ENCODE peak calls at places on chromosome 6, in nine cellular contexts. One of them, this sample, is unnamed.

GRCh38 chr6:115977220-115977619 is 83.5 kb downstream of the FRK start:
- DNase-seq in SK-MEL-5: no peak
- DNase-seq in OCI-LY7: no peak
- DNase-seq in lung microvascular endothelial cell: no peak
- DNase-seq in stimulated activated CD4-positive, alpha-beta T cell treated with anti-CD3 and anti-CD28 coated beads, Interleukin-1b, Interleukin-23, amount 100 ng/mL, for 1 hour: no peak
- DNase-seq in ELR: no peak
- DNase-seq in right cardiac atrium: no peak
- DNase-seq in Peyer's patch: peak
- DNase-seq in body of pancreas: no peak
- DNase-seq in this sample: no peak

GRCh38 chr6:77445214-77445613 is 18.1 kb downstream of the HTR1B start:
- DNase-seq in lung microvascular endothelial cell: no peak
- DNase-seq in right cardiac atrium: no peak
- DNase-seq in Peyer's patch: no peak
- DNase-seq in OCI-LY7: no peak
- DNase-seq in body of pancreas: no peak
- DNase-seq in ELR: no peak
- DNase-seq in SK-MEL-5: no peak
- DNase-seq in stimulated activated CD4-positive, alpha-beta T cell treated with anti-CD3 and anti-CD28 coated beads, Interleukin-1b, Interleukin-23, amount 100 ng/mL, for 1 hour: no peak
- DNase-seq in this sample: no peak

GRCh38 chr6:38482466-38482865 is 157.3 kb downstream of the BTBD9 start:
- DNase-seq in SK-MEL-5: no peak
- DNase-seq in ELR: no peak
- DNase-seq in right cardiac atrium: no peak
- DNase-seq in Peyer's patch: no peak
- DNase-seq in OCI-LY7: no peak
- DNase-seq in stimulated activated CD4-positive, alpha-beta T cell treated with anti-CD3 and anti-CD28 coated beads, Interleukin-1b, Interleukin-23, amount 100 ng/mL, for 1 hour: no peak
- DNase-seq in body of pancreas: no peak
- DNase-seq in lung microvascular endothelial cell: no peak
- DNase-seq in this sample: no peak

GRCh38 chr6:168713839-168714238 is 272.9 kb downstream of the SMOC2 start:
- DNase-seq in stimulated activated CD4-positive, alpha-beta T cell treated with anti-CD3 and anti-CD28 coated beads, Interleukin-1b, Interleukin-23, amount 100 ng/mL, for 1 hour: no peak
- DNase-seq in SK-MEL-5: peak
- DNase-seq in right cardiac atrium: no peak
- DNase-seq in ELR: peak
- DNase-seq in Peyer's patch: peak
- DNase-seq in body of pancreas: peak
- DNase-seq in lung microvascular endothelial cell: no peak
- DNase-seq in OCI-LY7: no peak
- DNase-seq in this sample: no peak

GRCh38 chr6:127484207-127484858 is 25.1 kb upstream of the KIAA0408 start:
- DNase-seq in body of pancreas: no peak
- DNase-seq in Peyer's patch: no peak
- DNase-seq in lung microvascular endothelial cell: peak
- DNase-seq in SK-MEL-5: peak
- DNase-seq in ELR: peak
- DNase-seq in right cardiac atrium: no peak
- DNase-seq in OCI-LY7: peak
- DNase-seq in stimulated activated CD4-positive, alpha-beta T cell treated with anti-CD3 and anti-CD28 coated beads, Interleukin-1b, Interleukin-23, amount 100 ng/mL, for 1 hour: no peak
- DNase-seq in this sample: peak

GRCh38 chr6:36777806-36778205 is 61.4 kb downstream of the CPNE5 start:
- DNase-seq in body of pancreas: no peak
- DNase-seq in OCI-LY7: no peak
- DNase-seq in ELR: no peak
- DNase-seq in SK-MEL-5: no peak
- DNase-seq in right cardiac atrium: no peak
- DNase-seq in lung microvascular endothelial cell: no peak
- DNase-seq in stimulated activated CD4-positive, alpha-beta T cell treated with anti-CD3 and anti-CD28 coated beads, Interleukin-1b, Interleukin-23, amount 100 ng/mL, for 1 hour: no peak
- DNase-seq in Peyer's patch: no peak
- DNase-seq in this sample: peak

GRCh38 chr6:146968041-146968760 is 236.0 kb upstream of the STXBP5 start:
- DNase-seq in ELR: peak
- DNase-seq in body of pancreas: no peak
- DNase-seq in lung microvascular endothelial cell: peak
- DNase-seq in Peyer's patch: no peak
- DNase-seq in right cardiac atrium: no peak
- DNase-seq in SK-MEL-5: peak
- DNase-seq in stimulated activated CD4-positive, alpha-beta T cell treated with anti-CD3 and anti-CD28 coated beads, Interleukin-1b, Interleukin-23, amount 100 ng/mL, for 1 hour: no peak
- DNase-seq in OCI-LY7: no peak
- DNase-seq in this sample: no peak

GRCh38 chr6:106475280-106475679 is 114.8 kb downstream of the CRYBG1 start:
- DNase-seq in stimulated activated CD4-positive, alpha-beta T cell treated with anti-CD3 and anti-CD28 coated beads, Interleukin-1b, Interleukin-23, amount 100 ng/mL, for 1 hour: no peak
- DNase-seq in ELR: no peak
- DNase-seq in lung microvascular endothelial cell: no peak
- DNase-seq in Peyer's patch: no peak
- DNase-seq in SK-MEL-5: no peak
- DNase-seq in OCI-LY7: no peak
- DNase-seq in body of pancreas: no peak
- DNase-seq in right cardiac atrium: no peak
- DNase-seq in this sample: no peak

GRCh38 chr6:163906006-163906710 is 491.6 kb downstream of the QKI start:
- DNase-seq in stimulated activated CD4-positive, alpha-beta T cell treated with anti-CD3 and anti-CD28 coated beads, Interleukin-1b, Interleukin-23, amount 100 ng/mL, for 1 hour: no peak
- DNase-seq in SK-MEL-5: no peak
- DNase-seq in body of pancreas: no peak
- DNase-seq in ELR: no peak
- DNase-seq in Peyer's patch: no peak
- DNase-seq in OCI-LY7: no peak
- DNase-seq in lung microvascular endothelial cell: no peak
- DNase-seq in right cardiac atrium: no peak
- DNase-seq in this sample: no peak

GRCh38 chr6:144619983-144620382 is 334.8 kb downstream of the UTRN start:
- DNase-seq in SK-MEL-5: no peak
- DNase-seq in lung microvascular endothelial cell: no peak
- DNase-seq in stimulated activated CD4-positive, alpha-beta T cell treated with anti-CD3 and anti-CD28 coated beads, Interleukin-1b, Interleukin-23, amount 100 ng/mL, for 1 hour: no peak
- DNase-seq in right cardiac atrium: no peak
- DNase-seq in ELR: no peak
- DNase-seq in Peyer's patch: no peak
- DNase-seq in OCI-LY7: no peak
- DNase-seq in body of pancreas: no peak
- DNase-seq in this sample: no peak

GRCh38 chr6:72140795-72141194 is 254.4 kb downstream of the RIMS1 start:
- DNase-seq in lung microvascular endothelial cell: no peak
- DNase-seq in ELR: peak
- DNase-seq in right cardiac atrium: no peak
- DNase-seq in body of pancreas: no peak
- DNase-seq in OCI-LY7: no peak
- DNase-seq in Peyer's patch: no peak
- DNase-seq in SK-MEL-5: peak
- DNase-seq in stimulated activated CD4-positive, alpha-beta T cell treated with anti-CD3 and anti-CD28 coated beads, Interleukin-1b, Interleukin-23, amount 100 ng/mL, for 1 hour: no peak
- DNase-seq in this sample: no peak

GRCh38 chr6:41247288-41247865 is 19.2 kb downstream of the TREML4 start:
- DNase-seq in lung microvascular endothelial cell: no peak
- DNase-seq in ELR: no peak
- DNase-seq in Peyer's patch: no peak
- DNase-seq in right cardiac atrium: no peak
- DNase-seq in OCI-LY7: no peak
- DNase-seq in SK-MEL-5: no peak
- DNase-seq in stimulated activated CD4-positive, alpha-beta T cell treated with anti-CD3 and anti-CD28 coated beads, Interleukin-1b, Interleukin-23, amount 100 ng/mL, for 1 hour: no peak
- DNase-seq in body of pancreas: no peak
- DNase-seq in this sample: no peak

GRCh38 chr6:167825759-167826229 is 917 bp upstream of the AFDN start:
- DNase-seq in ELR: peak
- DNase-seq in SK-MEL-5: peak
- DNase-seq in body of pancreas: peak
- DNase-seq in lung microvascular endothelial cell: peak
- DNase-seq in stimulated activated CD4-positive, alpha-beta T cell treated with anti-CD3 and anti-CD28 coated beads, Interleukin-1b, Interleukin-23, amount 100 ng/mL, for 1 hour: no peak
- DNase-seq in right cardiac atrium: peak
- DNase-seq in Peyer's patch: peak
- DNase-seq in OCI-LY7: no peak
- DNase-seq in this sample: no peak

GRCh38 chr6:168641455-168641854 is 200.5 kb downstream of the SMOC2 start:
- DNase-seq in SK-MEL-5: no peak
- DNase-seq in lung microvascular endothelial cell: no peak
- DNase-seq in body of pancreas: no peak
- DNase-seq in ELR: no peak
- DNase-seq in OCI-LY7: no peak
- DNase-seq in Peyer's patch: no peak
- DNase-seq in right cardiac atrium: no peak
- DNase-seq in stimulated activated CD4-positive, alpha-beta T cell treated with anti-CD3 and anti-CD28 coated beads, Interleukin-1b, Interleukin-23, amount 100 ng/mL, for 1 hour: no peak
- DNase-seq in this sample: no peak

GRCh38 chr6:47337519-47337918 is 27.8 kb upstream of the TNFRSF21 start:
- DNase-seq in Peyer's patch: no peak
- DNase-seq in stimulated activated CD4-positive, alpha-beta T cell treated with anti-CD3 and anti-CD28 coated beads, Interleukin-1b, Interleukin-23, amount 100 ng/mL, for 1 hour: no peak
- DNase-seq in ELR: no peak
- DNase-seq in body of pancreas: no peak
- DNase-seq in right cardiac atrium: no peak
- DNase-seq in lung microvascular endothelial cell: no peak
- DNase-seq in OCI-LY7: no peak
- DNase-seq in SK-MEL-5: no peak
- DNase-seq in this sample: no peak

GRCh38 chr6:35300848-35301247 is 3.2 kb downstream of the DEF6 start:
- DNase-seq in lung microvascular endothelial cell: no peak
- DNase-seq in OCI-LY7: no peak
- DNase-seq in ELR: no peak
- DNase-seq in stimulated activated CD4-positive, alpha-beta T cell treated with anti-CD3 and anti-CD28 coated beads, Interleukin-1b, Interleukin-23, amount 100 ng/mL, for 1 hour: no peak
- DNase-seq in Peyer's patch: no peak
- DNase-seq in SK-MEL-5: no peak
- DNase-seq in body of pancreas: no peak
- DNase-seq in right cardiac atrium: no peak
- DNase-seq in this sample: no peak

GRCh38 chr6:155120034-155120433 is 124.9 kb downstream of the TIAM2 start:
- DNase-seq in lung microvascular endothelial cell: no peak
- DNase-seq in right cardiac atrium: no peak
- DNase-seq in Peyer's patch: no peak
- DNase-seq in OCI-LY7: no peak
- DNase-seq in body of pancreas: no peak
- DNase-seq in stimulated activated CD4-positive, alpha-beta T cell treated with anti-CD3 and anti-CD28 coated beads, Interleukin-1b, Interleukin-23, amount 100 ng/mL, for 1 hour: no peak
- DNase-seq in SK-MEL-5: no peak
- DNase-seq in ELR: peak
- DNase-seq in this sample: no peak

GRCh38 chr6:116572162-116572561 is 858 bp downstream of the RWDD1 start:
- DNase-seq in ELR: peak
- DNase-seq in right cardiac atrium: no peak
- DNase-seq in Peyer's patch: no peak
- DNase-seq in stimulated activated CD4-positive, alpha-beta T cell treated with anti-CD3 and anti-CD28 coated beads, Interleukin-1b, Interleukin-23, amount 100 ng/mL, for 1 hour: no peak
- DNase-seq in body of pancreas: peak
- DNase-seq in OCI-LY7: peak
- DNase-seq in SK-MEL-5: peak
- DNase-seq in lung microvascular endothelial cell: peak
- DNase-seq in this sample: peak

GRCh38 chr6:149859938-149860337 is 4.2 kb downstream of the LRP11 start:
- DNase-seq in stimulated activated CD4-positive, alpha-beta T cell treated with anti-CD3 and anti-CD28 coated beads, Interleukin-1b, Interleukin-23, amount 100 ng/mL, for 1 hour: no peak
- DNase-seq in ELR: no peak
- DNase-seq in right cardiac atrium: no peak
- DNase-seq in lung microvascular endothelial cell: no peak
- DNase-seq in body of pancreas: no peak
- DNase-seq in OCI-LY7: no peak
- DNase-seq in Peyer's patch: no peak
- DNase-seq in SK-MEL-5: no peak
- DNase-seq in this sample: no peak

GRCh38 chr6:109769213-109769612 is 78.1 kb downstream of the FIG4 start:
- DNase-seq in lung microvascular endothelial cell: no peak
- DNase-seq in SK-MEL-5: no peak
- DNase-seq in body of pancreas: no peak
- DNase-seq in right cardiac atrium: no peak
- DNase-seq in stimulated activated CD4-positive, alpha-beta T cell treated with anti-CD3 and anti-CD28 coated beads, Interleukin-1b, Interleukin-23, amount 100 ng/mL, for 1 hour: no peak
- DNase-seq in ELR: no peak
- DNase-seq in OCI-LY7: peak
- DNase-seq in Peyer's patch: no peak
- DNase-seq in this sample: no peak

GRCh38 chr6:120938876-120939231 is 395.4 kb downstream of the TBC1D32 start:
- DNase-seq in ELR: no peak
- DNase-seq in lung microvascular endothelial cell: no peak
- DNase-seq in Peyer's patch: no peak
- DNase-seq in body of pancreas: no peak
- DNase-seq in OCI-LY7: peak
- DNase-seq in right cardiac atrium: no peak
- DNase-seq in stimulated activated CD4-positive, alpha-beta T cell treated with anti-CD3 and anti-CD28 coated beads, Interleukin-1b, Interleukin-23, amount 100 ng/mL, for 1 hour: no peak
- DNase-seq in SK-MEL-5: no peak
- DNase-seq in this sample: peak

GRCh38 chr6:122033564-122034181 is 365.8 kb upstream of the HSF2 start:
- DNase-seq in stimulated activated CD4-positive, alpha-beta T cell treated with anti-CD3 and anti-CD28 coated beads, Interleukin-1b, Interleukin-23, amount 100 ng/mL, for 1 hour: no peak
- DNase-seq in lung microvascular endothelial cell: peak
- DNase-seq in ELR: peak
- DNase-seq in SK-MEL-5: peak
- DNase-seq in body of pancreas: no peak
- DNase-seq in OCI-LY7: peak
- DNase-seq in right cardiac atrium: no peak
- DNase-seq in Peyer's patch: no peak
- DNase-seq in this sample: peak

GRCh38 chr6:107713214-107713962 is 110.7 kb downstream of the SCML4 start:
- DNase-seq in lung microvascular endothelial cell: no peak
- DNase-seq in body of pancreas: no peak
- DNase-seq in Peyer's patch: no peak
- DNase-seq in SK-MEL-5: peak
- DNase-seq in stimulated activated CD4-positive, alpha-beta T cell treated with anti-CD3 and anti-CD28 coated beads, Interleukin-1b, Interleukin-23, amount 100 ng/mL, for 1 hour: no peak
- DNase-seq in OCI-LY7: peak
- DNase-seq in right cardiac atrium: no peak
- DNase-seq in ELR: no peak
- DNase-seq in this sample: peak

GRCh38 chr6:136600818-136601217 is 50.6 kb upstream of the MAP7 start:
- DNase-seq in body of pancreas: no peak
- DNase-seq in lung microvascular endothelial cell: peak
- DNase-seq in right cardiac atrium: no peak
- DNase-seq in SK-MEL-5: no peak
- DNase-seq in ELR: no peak
- DNase-seq in Peyer's patch: no peak
- DNase-seq in OCI-LY7: no peak
- DNase-seq in stimulated activated CD4-positive, alpha-beta T cell treated with anti-CD3 and anti-CD28 coated beads, Interleukin-1b, Interleukin-23, amount 100 ng/mL, for 1 hour: no peak
- DNase-seq in this sample: no peak

GRCh38 chr6:35019171-35019570 is 122.0 kb downstream of the TCP11 start:
- DNase-seq in ELR: no peak
- DNase-seq in body of pancreas: no peak
- DNase-seq in OCI-LY7: no peak
- DNase-seq in Peyer's patch: no peak
- DNase-seq in SK-MEL-5: no peak
- DNase-seq in right cardiac atrium: no peak
- DNase-seq in stimulated activated CD4-positive, alpha-beta T cell treated with anti-CD3 and anti-CD28 coated beads, Interleukin-1b, Interleukin-23, amount 100 ng/mL, for 1 hour: no peak
- DNase-seq in lung microvascular endothelial cell: no peak
- DNase-seq in this sample: no peak

This sample was measured in KBM-7.